ENCODE peak calls at places on chromosome 4, in seven cellular contexts. One of them, this sample, is unnamed.

GRCh38 chr4:176780995-176781738 is 11.6 kb downstream of the VEGFC start:
- DNase-seq in Right ventricle myocardium superior: no peak
- DNase-seq in NCI-H774: no peak
- DNase-seq in foreskin melanocyte: peak; percentile 68
- DNase-seq in endothelial cell: no peak
- DNase-seq in NCI-H82: no peak
- DNase-seq in cardiac fibroblast: peak; percentile 58
- DNase-seq in this sample: no peak

GRCh38 chr4:38949416-38950051 is 81.9 kb downstream of the FAM114A1 start:
- DNase-seq in Right ventricle myocardium superior: no peak
- DNase-seq in NCI-H774: no peak
- DNase-seq in foreskin melanocyte: no peak
- DNase-seq in endothelial cell: no peak
- DNase-seq in NCI-H82: no peak
- DNase-seq in cardiac fibroblast: peak; percentile 60
- DNase-seq in this sample: no peak

GRCh38 chr4:5322321-5322720 is 271.0 kb downstream of the STK32B start:
- DNase-seq in Right ventricle myocardium superior: no peak
- DNase-seq in NCI-H774: no peak
- DNase-seq in foreskin melanocyte: no peak
- DNase-seq in endothelial cell: no peak
- DNase-seq in NCI-H82: no peak
- DNase-seq in cardiac fibroblast: no peak
- DNase-seq in this sample: no peak

GRCh38 chr4:176841730-176842129 is 49.0 kb upstream of the VEGFC start:
- DNase-seq in Right ventricle myocardium superior: no peak
- DNase-seq in NCI-H774: no peak
- DNase-seq in foreskin melanocyte: no peak
- DNase-seq in endothelial cell: no peak
- DNase-seq in NCI-H82: peak; percentile 68
- DNase-seq in cardiac fibroblast: peak; percentile 80
- DNase-seq in this sample: no peak

GRCh38 chr4:121147923-121148443 is 16.1 kb downstream of the TNIP3 start:
- DNase-seq in Right ventricle myocardium superior: no peak
- DNase-seq in NCI-H774: no peak
- DNase-seq in foreskin melanocyte: no peak
- DNase-seq in endothelial cell: no peak
- DNase-seq in NCI-H82: no peak
- DNase-seq in cardiac fibroblast: no peak
- DNase-seq in this sample: no peak

GRCh38 chr4:1792832-1793495 is at the start of gene FGFR3:
- DNase-seq in Right ventricle myocardium superior: peak; percentile 56
- DNase-seq in NCI-H774: peak; percentile 11
- DNase-seq in foreskin melanocyte: no peak
- DNase-seq in endothelial cell: no peak
- DNase-seq in NCI-H82: peak; percentile 61
- DNase-seq in cardiac fibroblast: no peak
- DNase-seq in this sample: peak; percentile 98

GRCh38 chr4:182929296-182929695 is 12.1 kb upstream of the DCTD start:
- DNase-seq in Right ventricle myocardium superior: no peak
- DNase-seq in NCI-H774: no peak
- DNase-seq in foreskin melanocyte: no peak
- DNase-seq in endothelial cell: no peak
- DNase-seq in NCI-H82: no peak
- DNase-seq in cardiac fibroblast: peak; percentile 81
- DNase-seq in this sample: no peak

GRCh38 chr4:74161676-74162450 is 3.9 kb downstream of the MTHFD2L start:
- DNase-seq in Right ventricle myocardium superior: no peak
- DNase-seq in NCI-H774: no peak
- DNase-seq in foreskin melanocyte: no peak
- DNase-seq in endothelial cell: no peak
- DNase-seq in NCI-H82: peak; percentile 82
- DNase-seq in cardiac fibroblast: peak; percentile 57
- DNase-seq in this sample: no peak

GRCh38 chr4:168766537-168767316 is 243.3 kb downstream of the CBR4 start:
- DNase-seq in Right ventricle myocardium superior: no peak
- DNase-seq in NCI-H774: no peak
- DNase-seq in foreskin melanocyte: no peak
- DNase-seq in endothelial cell: no peak
- DNase-seq in NCI-H82: no peak
- DNase-seq in cardiac fibroblast: peak; percentile 88
- DNase-seq in this sample: no peak

GRCh38 chr4:102809691-102810090 is 17.7 kb downstream of the UBE2D3 start:
- DNase-seq in Right ventricle myocardium superior: no peak
- DNase-seq in NCI-H774: no peak
- DNase-seq in foreskin melanocyte: no peak
- DNase-seq in endothelial cell: no peak
- DNase-seq in NCI-H82: no peak
- DNase-seq in cardiac fibroblast: no peak
- DNase-seq in this sample: no peak

GRCh38 chr4:83548151-83548905 is 12.4 kb downstream of the GPAT3 start:
- DNase-seq in Right ventricle myocardium superior: peak; percentile 72
- DNase-seq in NCI-H774: peak; percentile 56
- DNase-seq in foreskin melanocyte: peak; percentile 77
- DNase-seq in endothelial cell: no peak
- DNase-seq in NCI-H82: no peak
- DNase-seq in cardiac fibroblast: peak; percentile 97
- DNase-seq in this sample: peak; percentile 29

GRCh38 chr4:77913353-77913752 is 50.7 kb downstream of the MRPL1 start:
- DNase-seq in Right ventricle myocardium superior: no peak
- DNase-seq in NCI-H774: no peak
- DNase-seq in foreskin melanocyte: no peak
- DNase-seq in endothelial cell: no peak
- DNase-seq in NCI-H82: no peak
- DNase-seq in cardiac fibroblast: peak; percentile 22
- DNase-seq in this sample: no peak

GRCh38 chr4:85370400-85371032 is 104.4 kb upstream of the ARHGAP24 start:
- DNase-seq in Right ventricle myocardium superior: no peak
- DNase-seq in NCI-H774: no peak
- DNase-seq in foreskin melanocyte: peak; percentile 54
- DNase-seq in endothelial cell: peak; percentile 46
- DNase-seq in NCI-H82: peak; percentile 70
- DNase-seq in cardiac fibroblast: peak; percentile 67
- DNase-seq in this sample: peak; percentile 45

GRCh38 chr4:153594208-153594607 is 89.9 kb upstream of the TLR2 start:
- DNase-seq in Right ventricle myocardium superior: no peak
- DNase-seq in NCI-H774: no peak
- DNase-seq in foreskin melanocyte: peak; percentile 24
- DNase-seq in endothelial cell: no peak
- DNase-seq in NCI-H82: no peak
- DNase-seq in cardiac fibroblast: peak; percentile 27
- DNase-seq in this sample: no peak

GRCh38 chr4:26459756-26460530 is 30.3 kb downstream of the CCKAR start:
- DNase-seq in Right ventricle myocardium superior: no peak
- DNase-seq in NCI-H774: no peak
- DNase-seq in foreskin melanocyte: no peak
- DNase-seq in endothelial cell: no peak
- DNase-seq in NCI-H82: no peak
- DNase-seq in cardiac fibroblast: peak; percentile 28
- DNase-seq in this sample: no peak

GRCh38 chr4:152500798-152501434 is 35.0 kb downstream of the FBXW7 start:
- DNase-seq in Right ventricle myocardium superior: no peak
- DNase-seq in NCI-H774: no peak
- DNase-seq in foreskin melanocyte: peak; percentile 76
- DNase-seq in endothelial cell: peak; percentile 68
- DNase-seq in NCI-H82: peak; percentile 83
- DNase-seq in cardiac fibroblast: peak; percentile 96
- DNase-seq in this sample: peak; percentile 53

GRCh38 chr4:149555146-149555545 is 260.5 kb downstream of the IQCM start:
- DNase-seq in Right ventricle myocardium superior: no peak
- DNase-seq in NCI-H774: no peak
- DNase-seq in foreskin melanocyte: peak; percentile 64
- DNase-seq in endothelial cell: no peak
- DNase-seq in NCI-H82: no peak
- DNase-seq in cardiac fibroblast: peak; percentile 6
- DNase-seq in this sample: no peak

GRCh38 chr4:163680390-163681098 is 186.1 kb downstream of the TMA16 start:
- DNase-seq in Right ventricle myocardium superior: no peak
- DNase-seq in NCI-H774: no peak
- DNase-seq in foreskin melanocyte: no peak
- DNase-seq in endothelial cell: no peak
- DNase-seq in NCI-H82: no peak
- DNase-seq in cardiac fibroblast: peak; percentile 10
- DNase-seq in this sample: no peak

GRCh38 chr4:74085669-74086068 is 13.3 kb downstream of the CXCL2 start:
- DNase-seq in Right ventricle myocardium superior: no peak
- DNase-seq in NCI-H774: no peak
- DNase-seq in foreskin melanocyte: no peak
- DNase-seq in endothelial cell: no peak
- DNase-seq in NCI-H82: no peak
- DNase-seq in cardiac fibroblast: no peak
- DNase-seq in this sample: no peak

GRCh38 chr4:38509551-38509950 is 154.4 kb upstream of the KLF3 start:
- DNase-seq in Right ventricle myocardium superior: no peak
- DNase-seq in NCI-H774: no peak
- DNase-seq in foreskin melanocyte: no peak
- DNase-seq in endothelial cell: no peak
- DNase-seq in NCI-H82: no peak
- DNase-seq in cardiac fibroblast: no peak
- DNase-seq in this sample: no peak

GRCh38 chr4:57064811-57065711 is 45.1 kb downstream of the IGFBP7 start:
- DNase-seq in Right ventricle myocardium superior: peak; percentile 80
- DNase-seq in NCI-H774: no peak
- DNase-seq in foreskin melanocyte: no peak
- DNase-seq in endothelial cell: no peak
- DNase-seq in NCI-H82: peak; percentile 22
- DNase-seq in cardiac fibroblast: peak; percentile 96
- DNase-seq in this sample: no peak

GRCh38 chr4:112648263-112649054 is 11.5 kb downstream of the LARP7 start:
- DNase-seq in Right ventricle myocardium superior: no peak
- DNase-seq in NCI-H774: no peak
- DNase-seq in foreskin melanocyte: peak; percentile 4
- DNase-seq in endothelial cell: no peak
- DNase-seq in NCI-H82: no peak
- DNase-seq in cardiac fibroblast: peak; percentile 14
- DNase-seq in this sample: no peak